ENCODE peak calls at places on chromosomes 5 and 9, in six cellular contexts. N, V, S, D, E and R are unnamed samples.

GRCh38 chr5:169712428-169712827 is 75.4 kb downstream of the DOCK2 start:
- DNase-seq in N (no peak), V (no peak), S (peak), D (no peak), E (no peak), R (no peak)

GRCh38 chr5:54540286-54540685 is 22.7 kb downstream of the SNX18 start:
- DNase-seq in N (no peak), V (no peak), S (no peak), D (no peak), E (no peak), R (no peak)

GRCh38 chr5:154196955-154197652 is 6.6 kb downstream of the GALNT10 start:
- DNase-seq in N (no peak), V (no peak), S (peak), D (no peak), E (no peak), R (no peak)

GRCh38 chr5:139374909-139375308 is 8.2 kb downstream of the SLC23A1 start:
- DNase-seq in N (no peak), V (no peak), S (no peak), D (no peak), E (no peak), R (no peak)

GRCh38 chr9:111924281-111924680 is 27.7 kb downstream of the UGCG start:
- DNase-seq in N (no peak), V (no peak), S (no peak), D (no peak), E (no peak), R (no peak)

GRCh38 chr5:178236685-178237084 is 4.1 kb upstream of the PHYKPL start:
- DNase-seq in N (peak), V (peak), S (no peak), D (no peak), E (no peak), R (no peak)

GRCh38 chr5:62791059-62791458 is 212.4 kb downstream of the LRRC70 start:
- DNase-seq in N (no peak), V (no peak), S (no peak), D (no peak), E (no peak), R (no peak)

GRCh38 chr5:17723876-17724275 is 89.6 kb downstream of the TAF11L14 start:
- DNase-seq in N (no peak), V (no peak), S (no peak), D (no peak), E (no peak), R (no peak)

GRCh38 chr5:123845356-123846100 is 333.6 kb downstream of the CSNK1G3 start:
- DNase-seq in N (no peak), V (no peak), S (no peak), D (no peak), E (no peak), R (no peak)

GRCh38 chr5:141343953-141344463 is 379 bp downstream of the PCDHGA3 start:
- DNase-seq in N (no peak), V (no peak), S (no peak), D (no peak), E (no peak), R (no peak)
- H3K4me3 ChIP-seq in N (peak), V (peak), S (peak), D (no peak), E (no peak), R (peak)

GRCh38 chr9:70933318-70933717 is 188.1 kb downstream of the TRPM3 start:
- DNase-seq in N (no peak), V (no peak), S (peak), D (no peak), E (no peak), R (no peak)
- H3K4me3 ChIP-seq in N (no peak), V (no peak), S (no peak), D (no peak), E (no peak), R (no peak)

GRCh38 chr5:160466889-160467554 is 45.4 kb downstream of the PTTG1 start:
- DNase-seq in N (no peak), V (no peak), S (no peak), D (no peak), E (no peak), R (no peak)
- H3K4me3 ChIP-seq in N (peak), V (peak), S (no peak), D (peak), E (peak), R (no peak)

GRCh38 chr5:159096555-159097460 is 2.9 kb downstream of the EBF1 start:
- DNase-seq in N (no peak), V (no peak), S (no peak), D (no peak), E (no peak), R (no peak)

GRCh38 chr5:159097461-159098284 is 2.0 kb downstream of the EBF1 start:
- DNase-seq in N (peak), V (peak), S (peak), D (no peak), E (no peak), R (peak)

GRCh38 chr5:159099049-159099760 is 511 bp downstream of the EBF1 start:
- DNase-seq in N (no peak), V (peak), S (peak), D (no peak), E (no peak), R (no peak)

GRCh38 chr5:159100022-159100927 is 559 bp upstream of the EBF1 start:
- DNase-seq in N (peak), V (peak), S (peak), D (peak), E (peak), R (peak)

DNA sequence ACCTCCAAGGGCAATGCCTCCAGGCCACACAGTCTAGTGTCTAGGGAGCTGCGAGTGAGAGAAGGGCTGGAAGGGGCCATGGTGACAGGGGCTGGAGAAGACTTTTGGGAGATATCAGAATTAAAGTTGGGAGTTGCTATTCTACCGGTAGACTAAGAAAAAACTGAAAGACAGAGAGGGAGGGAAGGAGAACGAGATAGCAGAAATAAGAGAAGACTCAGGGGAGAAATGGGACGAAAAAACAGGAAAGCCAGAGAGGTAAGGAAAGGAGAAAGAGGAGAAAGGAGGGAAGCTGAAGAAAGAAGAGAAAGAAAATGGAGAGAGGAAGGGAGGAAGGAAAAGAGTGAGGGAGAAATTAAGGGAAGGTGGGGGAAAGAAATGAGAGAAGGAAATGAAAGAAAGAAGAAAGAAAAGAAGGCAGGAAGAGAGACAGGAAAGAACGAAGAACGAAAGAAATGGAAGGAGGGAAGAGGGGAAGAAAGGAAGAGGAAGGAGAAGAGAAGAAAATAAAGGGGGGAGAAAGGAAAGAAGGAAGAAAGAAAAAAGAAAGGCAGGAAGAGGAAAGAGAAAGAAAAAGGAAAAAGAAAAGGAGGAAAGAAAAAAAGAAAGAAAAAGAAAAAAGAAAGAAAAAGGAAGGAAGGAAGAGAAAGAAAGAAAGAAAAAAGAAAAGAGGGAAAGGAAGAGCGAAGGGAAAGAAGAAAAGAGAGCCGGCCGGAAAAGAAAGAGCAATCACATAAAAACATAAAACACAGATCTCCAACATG is 1.2 kb downstream of the EBF1 start:
- DNase-seq in N (no peak), V (no peak), S (no peak), D (no peak), E (no peak), R (no peak)
- H3K4me3 ChIP-seq in N (peak), V (peak), S (peak), D (peak), E (peak), R (peak)

DNA sequence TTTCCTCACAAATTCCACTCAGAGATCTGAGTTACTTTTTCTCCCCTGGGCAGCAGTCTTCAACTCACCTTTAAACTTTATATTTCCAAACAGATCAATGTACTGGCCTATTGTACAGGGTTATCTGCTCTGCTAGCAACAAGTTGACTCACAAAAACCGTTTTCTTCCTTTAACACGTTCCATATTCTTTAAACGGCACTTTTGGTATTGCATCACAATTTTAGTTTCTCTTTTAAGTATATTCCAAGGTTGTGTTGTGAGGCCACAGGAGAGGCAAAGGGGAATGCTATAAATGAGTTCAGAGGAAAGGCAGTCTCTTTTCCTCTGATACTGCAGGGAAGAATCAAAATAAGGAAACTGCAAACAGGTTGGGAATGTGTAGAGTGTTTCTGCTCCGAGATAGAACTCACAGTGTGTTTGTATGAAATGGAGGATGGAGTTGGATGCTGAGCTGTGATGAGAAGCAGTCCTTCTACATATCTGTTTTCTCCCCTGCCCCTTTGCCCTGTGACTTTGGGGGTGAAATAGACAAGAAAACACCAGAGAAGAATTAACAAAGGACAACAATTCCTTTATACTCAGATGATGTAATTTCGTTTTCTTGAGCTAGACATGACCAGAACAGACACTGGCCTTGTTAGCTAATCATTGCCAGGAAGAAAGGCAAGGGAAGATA is 9.9 kb upstream of the ALDOB start:
- DNase-seq in N (no peak), V (no peak), S (peak), D (no peak), E (no peak), R (no peak)
- H3K4me3 ChIP-seq in N (no peak), V (no peak), S (no peak), D (peak), E (no peak), R (no peak)

GRCh38 chr5:172697123-172698121 is 56.4 kb downstream of the NEURL1B start:
- DNase-seq in N (peak), V (peak), S (peak), D (peak), E (peak), R (peak)
- H3K4me3 ChIP-seq in N (peak), V (peak), S (peak), D (peak), E (peak), R (peak)

GRCh38 chr5:141603912-141604311 is 14.9 kb downstream of the DIAPH1 start:
- DNase-seq in N (no peak), V (no peak), S (no peak), D (no peak), E (no peak), R (no peak)
- H3K4me3 ChIP-seq in N (peak), V (no peak), S (no peak), D (no peak), E (no peak), R (no peak)